ENCODE peak calls at places on chromosomes 1 and 21, in four cellular contexts. X, N, G and K are unnamed samples.
A peak's percentile ranks its signal among the peaks of the same experiment; 100 is the strongest.

GRCh38 chr1:112440574-112440973 is 44.6 kb downstream of the CTTNBP2NL start:
- DNase-seq in N (no peak), G (no peak), X (no peak), K (no peak)

GRCh38 chr1:214641214-214641895 is 38.4 kb downstream of the CENPF start:
- DNase-seq in X (no peak), G (no peak), N (no peak), K (peak; percentile 13)

GRCh38 chr1:4962836-4963235 is 308.4 kb downstream of the AJAP1 start:
- DNase-seq in N (no peak), X (no peak), G (peak; percentile 35), K (no peak)

GRCh38 chr1:19390901-19391595 is 78.9 kb downstream of the SLC66A1 start:
- DNase-seq in N (peak; percentile 69), G (no peak), X (peak; percentile 89), K (peak; percentile 86)

GRCh38 chr1:53807916-53808315 is 30.2 kb downstream of the NDC1 start:
- DNase-seq in G (no peak), X (peak; percentile 71), N (no peak), K (no peak)

GRCh38 chr21:46111857-46112730 is 14.2 kb downstream of the COL6A2 start:
- DNase-seq in G (peak; percentile 81), N (no peak), X (no peak), K (no peak)

GRCh38 chr21:42358937-42359336 is 7.4 kb downstream of the TFF1 start:
- DNase-seq in G (no peak), X (no peak), N (no peak), K (no peak)

GRCh38 chr1:151474711-151475110 is 15.4 kb upstream of the POGZ start:
- DNase-seq in N (no peak), G (no peak), X (no peak), K (no peak)

GRCh38 chr1:226649780-226650179 is 89.3 kb downstream of the ITPKB start:
- DNase-seq in G (no peak), X (no peak), N (no peak), K (peak; percentile 36)

GRCh38 chr21:32143222-32143939 is 135.5 kb downstream of the MIS18A start:
- DNase-seq in G (peak; percentile 84), X (peak; percentile 99), N (peak; percentile 36), K (no peak)

GRCh38 chr1:3019007-3019515 is 2.2 kb upstream of the ACTRT2 start:
- DNase-seq in N (no peak), G (peak; percentile 64), X (no peak), K (no peak)

GRCh38 chr1:235835226-235835625 is 31.5 kb downstream of the LYST start:
- DNase-seq in N (no peak), X (no peak), G (no peak), K (no peak)

GRCh38 chr1:204073837-204074273 is 940 bp downstream of the SOX13 start:
- DNase-seq in N (no peak), X (no peak), G (no peak), K (peak; percentile 17)

GRCh38 chr21:43688906-43689305 is 29.5 kb downstream of the RRP1B start:
- DNase-seq in G (no peak), N (no peak), X (no peak), K (no peak)